ENCODE peak calls at places on chromosomes 6 and 20, in six cellular contexts. One of them, this sample, is unnamed.

GRCh38 chr6:15674690-15675386 is 12.0 kb upstream of the DTNBP1 start:
- DNase-seq in neuronal stem cell: no peak
- DNase-seq in mesenchymal stem cell: no peak
- DNase-seq in trophoblast cell: no peak
- DNase-seq in H1: no peak
- DNase-seq in IMR-90: no peak
- DNase-seq in this sample: peak; percentile 42

GRCh38 chr6:35810831-35811698 is 5.9 kb downstream of the LHFPL5 start:
- DNase-seq in neuronal stem cell: no peak
- DNase-seq in IMR-90: peak; percentile 69
- DNase-seq in mesenchymal stem cell: peak; percentile 81
- DNase-seq in H1: no peak
- DNase-seq in trophoblast cell: no peak
- DNase-seq in this sample: no peak

GRCh38 chr6:41705996-41706835 is 29.2 kb downstream of the TFEB start:
- DNase-seq in IMR-90: peak; percentile 68
- DNase-seq in neuronal stem cell: peak; percentile 52
- DNase-seq in H1: peak; percentile 92
- DNase-seq in trophoblast cell: no peak
- DNase-seq in mesenchymal stem cell: peak; percentile 61
- DNase-seq in this sample: peak; percentile 81

GRCh38 chr20:8331740-8332412 is 199.8 kb downstream of the PLCB1 start:
- DNase-seq in neuronal stem cell: no peak
- DNase-seq in IMR-90: peak; percentile 76
- DNase-seq in H1: no peak
- DNase-seq in trophoblast cell: no peak
- DNase-seq in mesenchymal stem cell: peak; percentile 18
- DNase-seq in this sample: no peak

GRCh38 chr6:132713355-132714134 is at the start of gene VNN1:
- DNase-seq in IMR-90: no peak
- DNase-seq in mesenchymal stem cell: no peak
- DNase-seq in neuronal stem cell: no peak
- DNase-seq in H1: no peak
- DNase-seq in trophoblast cell: peak; percentile 28
- DNase-seq in this sample: no peak

GRCh38 chr20:41654292-41654691 is 36.1 kb upstream of the CHD6 start:
- DNase-seq in trophoblast cell: no peak
- DNase-seq in mesenchymal stem cell: no peak
- DNase-seq in neuronal stem cell: no peak
- DNase-seq in H1: no peak
- DNase-seq in IMR-90: no peak
- DNase-seq in this sample: no peak

GRCh38 chr20:297925-298754 is 770 bp downstream of the ZCCHC3 start:
- DNase-seq in trophoblast cell: peak; percentile 50
- DNase-seq in IMR-90: peak; percentile 71
- DNase-seq in H1: peak; percentile 65
- DNase-seq in neuronal stem cell: no peak
- DNase-seq in mesenchymal stem cell: peak; percentile 66
- DNase-seq in this sample: no peak

GRCh38 chr20:33237989-33238388 is 2.2 kb downstream of the BPIFA1 start:
- DNase-seq in IMR-90: no peak
- DNase-seq in neuronal stem cell: no peak
- DNase-seq in trophoblast cell: no peak
- DNase-seq in H1: no peak
- DNase-seq in mesenchymal stem cell: no peak
- DNase-seq in this sample: no peak

GRCh38 chr20:4876731-4877130 is 124.6 kb downstream of the SLC23A2 start:
- DNase-seq in neuronal stem cell: no peak
- DNase-seq in mesenchymal stem cell: no peak
- DNase-seq in H1: no peak
- DNase-seq in trophoblast cell: no peak
- DNase-seq in IMR-90: no peak
- DNase-seq in this sample: no peak

GRCh38 chr20:46458891-46459750 is 52.7 kb upstream of the ELMO2 start:
- DNase-seq in trophoblast cell: peak; percentile 20
- DNase-seq in neuronal stem cell: peak; percentile 54
- DNase-seq in IMR-90: no peak
- DNase-seq in H1: peak; percentile 96
- DNase-seq in mesenchymal stem cell: no peak
- DNase-seq in this sample: peak; percentile 93

GRCh38 chr6:113813207-113813606 is 43.9 kb upstream of the MARCKS start:
- DNase-seq in mesenchymal stem cell: peak; percentile 47
- DNase-seq in H1: no peak
- DNase-seq in neuronal stem cell: no peak
- DNase-seq in IMR-90: peak; percentile 86
- DNase-seq in trophoblast cell: no peak
- DNase-seq in this sample: no peak

GRCh38 chr6:47116616-47117015 is 74.5 kb upstream of the ADGRF1 start:
- DNase-seq in H1: no peak
- DNase-seq in mesenchymal stem cell: no peak
- DNase-seq in trophoblast cell: peak; percentile 40
- DNase-seq in neuronal stem cell: no peak
- DNase-seq in IMR-90: no peak
- DNase-seq in this sample: no peak

GRCh38 chr6:75691012-75691411 is 58.0 kb upstream of the MYO6 start:
- DNase-seq in mesenchymal stem cell: peak; percentile 23
- DNase-seq in H1: no peak
- DNase-seq in trophoblast cell: peak; percentile 37
- DNase-seq in IMR-90: peak; percentile 31
- DNase-seq in neuronal stem cell: no peak
- DNase-seq in this sample: no peak

GRCh38 chr6:122722746-122723145 is 56.8 kb upstream of the FABP7 start:
- DNase-seq in trophoblast cell: no peak
- DNase-seq in IMR-90: peak; percentile 83
- DNase-seq in mesenchymal stem cell: peak; percentile 85
- DNase-seq in H1: no peak
- DNase-seq in neuronal stem cell: no peak
- DNase-seq in this sample: no peak

GRCh38 chr6:169846286-169847056 is 95.0 kb downstream of the ERMARD start:
- DNase-seq in mesenchymal stem cell: no peak
- DNase-seq in neuronal stem cell: no peak
- DNase-seq in IMR-90: no peak
- DNase-seq in H1: no peak
- DNase-seq in trophoblast cell: no peak
- DNase-seq in this sample: peak; percentile 14

GRCh38 chr6:40735126-40735920 is 148.2 kb upstream of the LRFN2 start:
- DNase-seq in H1: no peak
- DNase-seq in mesenchymal stem cell: no peak
- DNase-seq in IMR-90: no peak
- DNase-seq in neuronal stem cell: no peak
- DNase-seq in trophoblast cell: no peak
- DNase-seq in this sample: no peak

GRCh38 chr6:145368075-145368474 is 367.2 kb downstream of the EPM2A start:
- DNase-seq in mesenchymal stem cell: no peak
- DNase-seq in H1: no peak
- DNase-seq in IMR-90: peak; percentile 4
- DNase-seq in neuronal stem cell: no peak
- DNase-seq in trophoblast cell: no peak
- DNase-seq in this sample: no peak

GRCh38 chr6:145733770-145734169 is 1.6 kb downstream of the EPM2A start:
- DNase-seq in neuronal stem cell: no peak
- DNase-seq in H1: no peak
- DNase-seq in IMR-90: peak; percentile 2
- DNase-seq in mesenchymal stem cell: peak; percentile 24
- DNase-seq in trophoblast cell: no peak
- DNase-seq in this sample: no peak

GRCh38 chr20:47238780-47239769 is 117.4 kb downstream of the ZMYND8 start:
- DNase-seq in neuronal stem cell: no peak
- DNase-seq in IMR-90: no peak
- DNase-seq in trophoblast cell: no peak
- DNase-seq in H1: no peak
- DNase-seq in mesenchymal stem cell: no peak
- DNase-seq in this sample: peak; percentile 32

GRCh38 chr20:34954905-34955231 is 738 bp downstream of the GSS start:
- DNase-seq in H1: no peak
- DNase-seq in neuronal stem cell: no peak
- DNase-seq in mesenchymal stem cell: no peak
- DNase-seq in trophoblast cell: peak; percentile 7
- DNase-seq in IMR-90: peak; percentile 42
- DNase-seq in this sample: no peak

GRCh38 chr20:6665621-6666345 is 101.7 kb upstream of the BMP2 start:
- DNase-seq in neuronal stem cell: no peak
- DNase-seq in H1: no peak
- DNase-seq in trophoblast cell: no peak
- DNase-seq in mesenchymal stem cell: peak; percentile 90
- DNase-seq in IMR-90: no peak
- DNase-seq in this sample: no peak

GRCh38 chr6:87196275-87196842 is 41.0 kb downstream of the ZNF292 start:
- DNase-seq in trophoblast cell: no peak
- DNase-seq in neuronal stem cell: no peak
- DNase-seq in mesenchymal stem cell: no peak
- DNase-seq in IMR-90: no peak
- DNase-seq in H1: no peak
- DNase-seq in this sample: no peak

GRCh38 chr20:2349801-2350200 is 30.9 kb upstream of the TGM6 start:
- DNase-seq in IMR-90: no peak
- DNase-seq in mesenchymal stem cell: no peak
- DNase-seq in trophoblast cell: peak; percentile 57
- DNase-seq in neuronal stem cell: no peak
- DNase-seq in H1: no peak
- DNase-seq in this sample: no peak

GRCh38 chr6:37456816-37457560 is 24.0 kb downstream of the CMTR1 start:
- DNase-seq in IMR-90: peak; percentile 82
- DNase-seq in trophoblast cell: no peak
- DNase-seq in mesenchymal stem cell: no peak
- DNase-seq in H1: no peak
- DNase-seq in neuronal stem cell: no peak
- DNase-seq in this sample: no peak

GRCh38 chr6:33696538-33697518 is 14.7 kb downstream of the UQCC2 start:
- DNase-seq in trophoblast cell: no peak
- DNase-seq in H1: no peak
- DNase-seq in mesenchymal stem cell: peak; percentile 36
- DNase-seq in neuronal stem cell: no peak
- DNase-seq in IMR-90: peak; percentile 61
- DNase-seq in this sample: peak; percentile 62

GRCh38 chr6:170368544-170368943 is 62.0 kb downstream of the FAM120B start:
- DNase-seq in IMR-90: no peak
- DNase-seq in mesenchymal stem cell: no peak
- DNase-seq in neuronal stem cell: no peak
- DNase-seq in H1: no peak
- DNase-seq in trophoblast cell: no peak
- DNase-seq in this sample: no peak

GRCh38 chr6:149234051-149234962 is 83.2 kb upstream of the TAB2 start:
- DNase-seq in trophoblast cell: no peak
- DNase-seq in neuronal stem cell: no peak
- DNase-seq in H1: no peak
- DNase-seq in IMR-90: peak; percentile 52
- DNase-seq in mesenchymal stem cell: peak; percentile 54
- DNase-seq in this sample: no peak

GRCh38 chr20:4046311-4046924 is 31.1 kb upstream of the RNF24 start:
- DNase-seq in H1: no peak
- DNase-seq in mesenchymal stem cell: no peak
- DNase-seq in trophoblast cell: no peak
- DNase-seq in neuronal stem cell: no peak
- DNase-seq in IMR-90: no peak
- DNase-seq in this sample: no peak

GRCh38 chr6:93447874-93448273 is 28.5 kb upstream of the EPHA7 start:
- DNase-seq in neuronal stem cell: no peak
- DNase-seq in IMR-90: no peak
- DNase-seq in trophoblast cell: no peak
- DNase-seq in H1: no peak
- DNase-seq in mesenchymal stem cell: no peak
- DNase-seq in this sample: no peak

GRCh38 chr6:43922423-43923375 is 152.7 kb downstream of the VEGFA start:
- DNase-seq in H1: no peak
- DNase-seq in trophoblast cell: no peak
- DNase-seq in IMR-90: no peak
- DNase-seq in neuronal stem cell: no peak
- DNase-seq in mesenchymal stem cell: no peak
- DNase-seq in this sample: no peak

GRCh38 chr6:129699661-129700060 is 10.3 kb downstream of the ARHGAP18 start:
- DNase-seq in neuronal stem cell: no peak
- DNase-seq in H1: no peak
- DNase-seq in trophoblast cell: no peak
- DNase-seq in mesenchymal stem cell: no peak
- DNase-seq in IMR-90: peak; percentile 26
- DNase-seq in this sample: no peak

GRCh38 chr20:48460681-48461080 is 367.1 kb downstream of the PREX1 start:
- DNase-seq in IMR-90: no peak
- DNase-seq in trophoblast cell: no peak
- DNase-seq in neuronal stem cell: no peak
- DNase-seq in H1: no peak
- DNase-seq in mesenchymal stem cell: no peak
- DNase-seq in this sample: no peak
- H3K27ac ChIP-seq in IMR-90: no peak overlapping the region
- H3K27ac ChIP-seq in trophoblast cell: no peak overlapping the region
- H3K27ac ChIP-seq in neuronal stem cell: no peak overlapping the region
- H3K27ac ChIP-seq in H1: no peak overlapping the region
- H3K27ac ChIP-seq in mesenchymal stem cell: no peak overlapping the region
- H3K27ac ChIP-seq in this sample: no peak overlapping the region

GRCh38 chr20:1326031-1326930 is 2.7 kb downstream of the SDCBP2 start:
- DNase-seq in neuronal stem cell: no peak
- DNase-seq in H1: no peak
- DNase-seq in mesenchymal stem cell: peak; percentile 46
- DNase-seq in IMR-90: peak; percentile 41
- DNase-seq in trophoblast cell: no peak
- DNase-seq in this sample: peak; percentile 1
- H3K23ac ChIP-seq in neuronal stem cell: no peak overlapping the region
- H3K23ac ChIP-seq in H1: no peak overlapping the region
- H3K23ac ChIP-seq in mesenchymal stem cell: no peak overlapping the region
- H3K23ac ChIP-seq in IMR-90: peak overlapping the region; percentile 66
- H3K23ac ChIP-seq in trophoblast cell: no peak overlapping the region
- H3K23ac ChIP-seq in this sample: no peak overlapping the region

GRCh38 chr6:124517339-124517738 is 444.9 kb upstream of the RNF217 start:
- DNase-seq in H1: no peak
- DNase-seq in neuronal stem cell: no peak
- DNase-seq in IMR-90: no peak
- DNase-seq in mesenchymal stem cell: no peak
- DNase-seq in trophoblast cell: no peak
- DNase-seq in this sample: no peak

DNA sequence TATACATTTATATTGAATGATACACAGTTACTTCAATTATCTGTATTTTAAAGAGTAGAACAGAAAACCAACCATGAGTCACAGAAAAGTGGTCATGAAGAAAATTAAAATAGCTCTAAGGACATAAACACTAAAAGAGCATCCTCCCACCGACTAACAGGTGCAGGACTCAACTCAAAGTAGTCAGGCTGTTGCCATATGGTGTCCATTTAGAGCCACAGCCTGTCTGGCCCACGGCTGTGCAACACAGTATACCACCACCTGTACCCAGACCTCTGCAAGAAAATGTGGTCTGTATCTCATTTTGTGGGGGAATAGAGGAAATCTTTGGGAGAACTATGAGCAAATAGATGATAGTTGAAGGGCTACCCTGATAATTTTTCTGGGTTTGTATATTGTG is 449.8 kb upstream of the RNF217 start:
- DNase-seq in H1: no peak
- DNase-seq in neuronal stem cell: no peak
- DNase-seq in mesenchymal stem cell: no peak
- DNase-seq in IMR-90: no peak
- DNase-seq in trophoblast cell: no peak
- DNase-seq in this sample: no peak
- H3K14ac ChIP-seq in H1: no peak overlapping the region
- H3K14ac ChIP-seq in neuronal stem cell: no peak overlapping the region
- H3K14ac ChIP-seq in mesenchymal stem cell: no peak overlapping the region
- H3K14ac ChIP-seq in IMR-90: no peak overlapping the region
- H3K14ac ChIP-seq in trophoblast cell: no peak overlapping the region
- H3K14ac ChIP-seq in this sample: no peak overlapping the region

GRCh38 chr6:17580518-17581048 is 19.5 kb upstream of the FAM8A1 start:
- DNase-seq in neuronal stem cell: no peak
- DNase-seq in mesenchymal stem cell: no peak
- DNase-seq in IMR-90: no peak
- DNase-seq in trophoblast cell: peak; percentile 33
- DNase-seq in H1: no peak
- DNase-seq in this sample: peak; percentile 46
- H3K27ac ChIP-seq in neuronal stem cell: no peak overlapping the region
- H3K27ac ChIP-seq in mesenchymal stem cell: no peak overlapping the region
- H3K27ac ChIP-seq in IMR-90: no peak overlapping the region
- H3K27ac ChIP-seq in trophoblast cell: no peak overlapping the region
- H3K27ac ChIP-seq in H1: no peak overlapping the region
- H3K27ac ChIP-seq in this sample: no peak overlapping the region

GRCh38 chr6:167588181-167588919 is 238.4 kb upstream of the AFDN start:
- DNase-seq in H1: no peak
- DNase-seq in IMR-90: no peak
- DNase-seq in trophoblast cell: no peak
- DNase-seq in mesenchymal stem cell: no peak
- DNase-seq in neuronal stem cell: no peak
- DNase-seq in this sample: no peak
- H3K23ac ChIP-seq in H1: no peak overlapping the region
- H3K23ac ChIP-seq in IMR-90: no peak overlapping the region
- H3K23ac ChIP-seq in trophoblast cell: no peak overlapping the region
- H3K23ac ChIP-seq in mesenchymal stem cell: no peak overlapping the region
- H3K23ac ChIP-seq in neuronal stem cell: peak overlapping the region; percentile 85
- H3K23ac ChIP-seq in this sample: no peak overlapping the region